ENCODE peak calls at places on chromosomes 1 and 21, in eight cellular contexts. One of them, this sample, is unnamed.

GRCh38 chr1:161159915-161160248 is 582 bp downstream of the USP21 start:
- DNase-seq in tibial artery: no peak
- DNase-seq in IMR-90: no peak
- DNase-seq in GM12865: peak
- DNase-seq in heart left ventricle: no peak
- DNase-seq in left lung: no peak
- DNase-seq in body of pancreas: no peak
- DNase-seq in stomach: no peak
- DNase-seq in this sample: no peak

GRCh38 chr1:216826206-216826605 is 103.0 kb upstream of the ESRRG start:
- DNase-seq in stomach: no peak
- DNase-seq in IMR-90: no peak
- DNase-seq in left lung: no peak
- DNase-seq in GM12865: no peak
- DNase-seq in heart left ventricle: no peak
- DNase-seq in body of pancreas: no peak
- DNase-seq in tibial artery: no peak
- DNase-seq in this sample: no peak

GRCh38 chr1:116254776-116255175 is 118.3 kb upstream of the ATP1A1 start:
- DNase-seq in stomach: no peak
- DNase-seq in heart left ventricle: no peak
- DNase-seq in tibial artery: no peak
- DNase-seq in IMR-90: no peak
- DNase-seq in GM12865: no peak
- DNase-seq in left lung: no peak
- DNase-seq in body of pancreas: no peak
- DNase-seq in this sample: no peak

GRCh38 chr1:162732566-162733335 is 57.8 kb upstream of the HSD17B7 start:
- DNase-seq in IMR-90: no peak
- DNase-seq in body of pancreas: peak
- DNase-seq in GM12865: no peak
- DNase-seq in heart left ventricle: peak
- DNase-seq in tibial artery: no peak
- DNase-seq in left lung: no peak
- DNase-seq in stomach: no peak
- DNase-seq in this sample: no peak

GRCh38 chr1:3623441-3624150 is 1.2 kb upstream of the TPRG1L start:
- DNase-seq in stomach: no peak
- DNase-seq in left lung: peak
- DNase-seq in heart left ventricle: no peak
- DNase-seq in GM12865: no peak
- DNase-seq in IMR-90: no peak
- DNase-seq in body of pancreas: no peak
- DNase-seq in tibial artery: no peak
- DNase-seq in this sample: no peak

GRCh38 chr1:202553560-202554038 is 156.7 kb downstream of the SYT2 start:
- DNase-seq in body of pancreas: peak
- DNase-seq in GM12865: peak
- DNase-seq in IMR-90: peak
- DNase-seq in left lung: no peak
- DNase-seq in heart left ventricle: no peak
- DNase-seq in tibial artery: no peak
- DNase-seq in stomach: no peak
- DNase-seq in this sample: no peak

GRCh38 chr1:17572264-17572985 is 32.9 kb downstream of the ARHGEF10L start:
- DNase-seq in heart left ventricle: no peak
- DNase-seq in left lung: no peak
- DNase-seq in tibial artery: no peak
- DNase-seq in GM12865: peak
- DNase-seq in stomach: no peak
- DNase-seq in IMR-90: no peak
- DNase-seq in body of pancreas: no peak
- DNase-seq in this sample: no peak

GRCh38 chr1:182457844-182458243 is 7.9 kb downstream of the RGSL1 start:
- DNase-seq in tibial artery: no peak
- DNase-seq in GM12865: no peak
- DNase-seq in body of pancreas: no peak
- DNase-seq in IMR-90: no peak
- DNase-seq in heart left ventricle: no peak
- DNase-seq in left lung: no peak
- DNase-seq in stomach: no peak
- DNase-seq in this sample: no peak

GRCh38 chr21:44593598-44594405 is 1.5 kb upstream of the KRTAP10-6 start:
- DNase-seq in body of pancreas: no peak
- DNase-seq in left lung: no peak
- DNase-seq in IMR-90: peak
- DNase-seq in heart left ventricle: no peak
- DNase-seq in stomach: no peak
- DNase-seq in GM12865: no peak
- DNase-seq in tibial artery: no peak
- DNase-seq in this sample: peak

GRCh38 chr1:232039303-232039702 is 412.7 kb downstream of the DISC1 start:
- DNase-seq in left lung: no peak
- DNase-seq in body of pancreas: no peak
- DNase-seq in GM12865: no peak
- DNase-seq in IMR-90: peak
- DNase-seq in heart left ventricle: no peak
- DNase-seq in tibial artery: no peak
- DNase-seq in stomach: no peak
- DNase-seq in this sample: no peak

GRCh38 chr21:15414057-15414456 is 315.7 kb upstream of the USP25 start:
- DNase-seq in tibial artery: no peak
- DNase-seq in body of pancreas: no peak
- DNase-seq in GM12865: peak
- DNase-seq in left lung: no peak
- DNase-seq in stomach: no peak
- DNase-seq in IMR-90: no peak
- DNase-seq in heart left ventricle: no peak
- DNase-seq in this sample: no peak

GRCh38 chr1:158998037-158998780 is 11.5 kb upstream of the IFI16 start:
- DNase-seq in left lung: no peak
- DNase-seq in stomach: no peak
- DNase-seq in tibial artery: no peak
- DNase-seq in heart left ventricle: no peak
- DNase-seq in GM12865: no peak
- DNase-seq in IMR-90: no peak
- DNase-seq in body of pancreas: no peak
- DNase-seq in this sample: no peak

GRCh38 chr1:166974647-166975345 is 544 bp downstream of the ILDR2 start:
- DNase-seq in stomach: no peak
- DNase-seq in left lung: no peak
- DNase-seq in heart left ventricle: no peak
- DNase-seq in body of pancreas: peak
- DNase-seq in tibial artery: no peak
- DNase-seq in IMR-90: no peak
- DNase-seq in GM12865: peak
- DNase-seq in this sample: no peak

GRCh38 chr1:9101510-9102146 is 27.3 kb downstream of the GPR157 start:
- DNase-seq in body of pancreas: no peak
- DNase-seq in left lung: no peak
- DNase-seq in IMR-90: peak
- DNase-seq in heart left ventricle: no peak
- DNase-seq in tibial artery: no peak
- DNase-seq in stomach: no peak
- DNase-seq in GM12865: peak
- DNase-seq in this sample: no peak

GRCh38 chr1:91440845-91441244 is 36.2 kb upstream of the HFM1 start:
- DNase-seq in heart left ventricle: no peak
- DNase-seq in tibial artery: no peak
- DNase-seq in IMR-90: no peak
- DNase-seq in stomach: no peak
- DNase-seq in body of pancreas: no peak
- DNase-seq in left lung: no peak
- DNase-seq in GM12865: peak
- DNase-seq in this sample: no peak

GRCh38 chr1:71490432-71490831 is 409.6 kb upstream of the ZRANB2 start:
- DNase-seq in body of pancreas: no peak
- DNase-seq in left lung: no peak
- DNase-seq in IMR-90: peak
- DNase-seq in heart left ventricle: no peak
- DNase-seq in GM12865: no peak
- DNase-seq in tibial artery: no peak
- DNase-seq in stomach: no peak
- DNase-seq in this sample: no peak

GRCh38 chr1:96178053-96178452 is 543.5 kb upstream of the PTBP2 start:
- DNase-seq in GM12865: no peak
- DNase-seq in IMR-90: no peak
- DNase-seq in stomach: no peak
- DNase-seq in left lung: no peak
- DNase-seq in body of pancreas: no peak
- DNase-seq in tibial artery: no peak
- DNase-seq in heart left ventricle: no peak
- DNase-seq in this sample: no peak

GRCh38 chr1:98044766-98045165 is 123.9 kb upstream of the DPYD start:
- DNase-seq in GM12865: no peak
- DNase-seq in heart left ventricle: no peak
- DNase-seq in stomach: no peak
- DNase-seq in left lung: peak
- DNase-seq in tibial artery: no peak
- DNase-seq in body of pancreas: no peak
- DNase-seq in IMR-90: no peak
- DNase-seq in this sample: peak

GRCh38 chr1:245311887-245312286 is 157.1 kb downstream of the KIF26B start:
- DNase-seq in heart left ventricle: no peak
- DNase-seq in body of pancreas: no peak
- DNase-seq in left lung: no peak
- DNase-seq in IMR-90: no peak
- DNase-seq in tibial artery: no peak
- DNase-seq in GM12865: no peak
- DNase-seq in stomach: no peak
- DNase-seq in this sample: no peak

DNA sequence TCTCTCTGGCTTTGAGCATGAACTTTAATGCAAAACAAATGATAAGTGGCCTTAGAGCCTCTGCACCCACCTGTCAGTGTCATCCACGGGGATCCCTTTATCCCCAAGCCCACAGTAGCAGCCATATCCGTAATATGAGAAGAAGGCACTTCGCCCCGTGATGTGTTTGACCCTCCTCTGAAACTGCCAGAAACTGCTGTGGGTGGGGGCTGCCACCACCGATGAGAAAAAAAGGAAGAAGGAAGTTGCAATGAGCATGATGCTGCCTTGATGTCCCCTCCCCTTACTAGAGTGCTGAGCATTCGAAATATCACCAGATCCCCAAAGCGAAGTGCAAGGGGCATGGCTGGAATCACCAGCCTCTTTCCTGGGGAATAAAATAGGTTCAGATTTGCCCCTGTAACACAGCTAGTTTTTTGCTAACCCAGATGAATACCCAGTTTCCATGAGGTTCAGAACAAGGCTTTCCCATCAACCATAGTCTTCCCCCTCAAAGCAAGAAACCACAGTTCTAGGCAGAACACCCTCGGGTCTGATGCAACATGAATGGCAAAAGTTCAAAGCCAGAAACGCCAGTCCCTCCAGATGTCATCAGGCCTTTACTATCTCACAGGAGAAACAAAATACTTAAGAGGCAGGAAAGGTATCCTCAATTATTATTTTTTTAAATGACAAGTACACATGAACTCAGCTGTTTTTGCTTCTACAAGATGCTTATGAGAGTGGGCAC is 10.8 kb upstream of the UBXN10 start:
- DNase-seq in heart left ventricle: no peak
- DNase-seq in stomach: no peak
- DNase-seq in GM12865: no peak
- DNase-seq in left lung: no peak
- DNase-seq in body of pancreas: no peak
- DNase-seq in IMR-90: no peak
- DNase-seq in tibial artery: no peak
- DNase-seq in this sample: no peak
- TF ChIP-seq CTCF in heart left ventricle: no peak
- TF ChIP-seq CTCF in stomach: no peak
- TF ChIP-seq CTCF in GM12865: no peak
- TF ChIP-seq CTCF in left lung: no peak
- TF ChIP-seq CTCF in body of pancreas: no peak
- TF ChIP-seq CTCF in IMR-90: no peak
- TF ChIP-seq CTCF in tibial artery: no peak
- TF ChIP-seq CTCF in this sample: no peak

DNA sequence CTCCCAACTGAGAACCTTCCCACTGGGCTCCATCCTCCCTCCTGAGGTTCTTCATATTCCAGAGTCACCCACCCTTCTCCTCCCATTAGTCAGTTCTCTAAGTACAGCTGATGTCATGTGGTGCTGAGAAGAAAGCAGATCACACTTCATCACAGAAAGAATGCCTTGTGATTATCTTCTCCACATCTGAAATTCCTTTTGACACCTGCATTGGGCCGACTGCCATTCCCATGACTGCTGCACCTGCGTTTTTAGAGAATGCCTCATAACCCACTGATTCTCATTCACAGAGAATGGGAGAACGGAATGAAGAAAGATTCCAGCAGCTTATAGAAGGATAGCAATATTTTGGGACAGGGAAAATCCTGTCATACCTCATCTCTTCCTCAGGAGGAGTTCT is 14.3 kb downstream of the LEPR start:
- DNase-seq in body of pancreas: no peak
- DNase-seq in IMR-90: no peak
- DNase-seq in heart left ventricle: no peak
- DNase-seq in stomach: no peak
- DNase-seq in GM12865: no peak
- DNase-seq in left lung: no peak
- DNase-seq in tibial artery: no peak
- DNase-seq in this sample: no peak
- H3K4me3 ChIP-seq in body of pancreas: no peak
- H3K4me3 ChIP-seq in IMR-90: no peak
- H3K4me3 ChIP-seq in heart left ventricle: no peak
- H3K4me3 ChIP-seq in stomach: no peak
- H3K4me3 ChIP-seq in GM12865: no peak
- H3K4me3 ChIP-seq in left lung: no peak
- H3K4me3 ChIP-seq in tibial artery: no peak
- H3K4me3 ChIP-seq in this sample: no peak

DNA sequence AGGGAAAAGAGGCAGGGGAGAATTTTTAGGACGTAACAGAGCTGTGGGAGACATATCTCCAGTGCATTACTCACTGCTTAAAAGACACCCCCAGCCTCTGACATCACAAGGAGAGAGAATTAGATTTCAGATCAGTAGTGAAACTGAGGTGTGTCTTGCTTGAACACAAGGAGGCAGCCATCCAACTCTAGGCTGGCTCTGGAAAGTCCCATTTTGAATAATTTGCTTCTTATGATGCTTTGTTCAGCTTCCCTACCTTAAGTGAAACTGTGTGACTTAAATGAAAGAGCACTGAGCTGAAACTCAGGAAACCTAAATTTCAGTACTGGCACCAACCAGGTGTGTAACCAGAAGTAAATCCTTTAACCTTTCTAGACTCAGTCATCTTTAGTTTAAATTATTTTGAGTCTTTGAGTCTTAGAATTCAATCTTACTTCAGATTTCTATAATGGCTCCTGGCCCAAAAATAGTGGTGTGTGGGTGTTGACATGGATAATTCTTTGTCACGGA is 251.6 kb upstream of the SGIP1 start:
- DNase-seq in GM12865: peak
- DNase-seq in tibial artery: no peak
- DNase-seq in body of pancreas: no peak
- DNase-seq in left lung: no peak
- DNase-seq in IMR-90: peak
- DNase-seq in stomach: no peak
- DNase-seq in heart left ventricle: no peak
- DNase-seq in this sample: no peak
- TF ChIP-seq CTCF in GM12865: peak
- TF ChIP-seq CTCF in tibial artery: no peak
- TF ChIP-seq CTCF in body of pancreas: no peak
- TF ChIP-seq CTCF in left lung: no peak
- TF ChIP-seq CTCF in IMR-90: no peak
- TF ChIP-seq CTCF in stomach: no peak
- TF ChIP-seq CTCF in heart left ventricle: no peak
- TF ChIP-seq CTCF in this sample: no peak

GRCh38 chr1:76075877-76076276 is 1.3 kb downstream of the ST6GALNAC3 start:
- DNase-seq in tibial artery: no peak
- DNase-seq in IMR-90: peak
- DNase-seq in GM12865: peak
- DNase-seq in heart left ventricle: no peak
- DNase-seq in left lung: no peak
- DNase-seq in body of pancreas: no peak
- DNase-seq in stomach: no peak
- DNase-seq in this sample: no peak
- H3K4me3 ChIP-seq in tibial artery: no peak
- H3K4me3 ChIP-seq in IMR-90: no peak
- H3K4me3 ChIP-seq in GM12865: no peak
- H3K4me3 ChIP-seq in heart left ventricle: peak
- H3K4me3 ChIP-seq in left lung: no peak
- H3K4me3 ChIP-seq in body of pancreas: no peak
- H3K4me3 ChIP-seq in stomach: peak
- H3K4me3 ChIP-seq in this sample: no peak